ENCODE peak calls at places on chromosomes 5 and 9, in four cellular contexts. J is GM12891, B is K562, H is GM12878. P is an unnamed sample.

GRCh38 chr9:121743441-121744001 is 92.1 kb downstream of the DAB2IP start:
- DNase-seq in H (no peak), J (no peak), B (peak; percentile 59), P (no peak)

GRCh38 chr9:102355982-102356381 is 617.5 kb upstream of the GRIN3A start:
- DNase-seq in B (no peak), J (no peak), H (no peak), P (no peak)

GRCh38 chr9:4324513-4324912 is 24.6 kb upstream of the GLIS3 start:
- DNase-seq in H (no peak), J (no peak), B (no peak), P (no peak)

GRCh38 chr9:120723547-120723946 is 9.3 kb upstream of the MEGF9 start:
- DNase-seq in J (no peak), H (no peak), B (no peak), P (no peak)

GRCh38 chr9:117247271-117247670 is 167.6 kb downstream of the ASTN2 start:
- DNase-seq in B (peak; percentile 12), H (no peak), J (no peak), P (no peak)

GRCh38 chr5:90792725-90793124 is 234.1 kb downstream of the ADGRV1 start:
- DNase-seq in H (no peak), B (no peak), J (no peak), P (no peak)

GRCh38 chr9:109812818-109813281 is 32.9 kb downstream of the PALM2AKAP2 start:
- DNase-seq in H (no peak), B (no peak), J (no peak), P (no peak)

GRCh38 chr5:5678909-5679308 is 256.4 kb downstream of the ICE1 start:
- DNase-seq in B (no peak), H (no peak), J (no peak), P (no peak)

GRCh38 chr9:8762676-8763075 is 963.1 kb upstream of the DMAC1 start:
- DNase-seq in J (no peak), B (no peak), H (no peak), P (no peak)

DNA sequence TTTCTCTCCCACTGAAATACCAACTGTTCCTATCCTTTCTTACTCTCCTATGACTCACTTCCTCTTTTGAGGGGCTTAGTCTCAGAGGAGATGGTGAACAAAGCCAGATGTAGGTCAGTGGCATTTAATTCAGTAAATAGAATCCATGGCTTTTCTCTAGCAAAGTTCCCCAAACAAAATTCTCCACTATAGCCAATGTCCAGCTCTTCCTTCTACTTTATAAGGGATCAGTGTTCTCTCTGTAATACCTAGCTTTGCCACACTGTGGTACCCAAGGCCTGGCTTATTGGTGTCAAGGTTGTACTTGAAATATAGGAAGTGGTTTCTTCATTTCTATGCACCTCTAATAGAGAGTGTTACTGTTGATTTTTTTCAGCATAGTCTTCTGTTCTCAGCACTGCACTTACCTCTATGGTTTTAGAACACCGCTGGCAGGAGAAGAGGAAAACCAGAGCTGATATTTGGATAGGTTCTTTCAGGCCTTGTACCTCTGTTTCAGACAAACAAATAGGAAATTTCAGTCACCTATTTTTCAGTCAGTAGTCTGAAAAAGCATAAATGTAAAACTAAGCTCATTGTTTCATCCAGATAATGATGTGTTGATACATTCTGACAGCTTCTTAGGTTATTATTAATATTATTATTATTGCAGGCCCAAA is 40.6 kb upstream of the ITGA2 start:
- DNase-seq in B (peak; percentile 24), J (peak; percentile 20), H (peak; percentile 42), P (peak; percentile 3)
- TF ChIP-seq POLR2AphosphoS5 in B (no peak), J (no peak), H (no peak), P (no peak)

DNA sequence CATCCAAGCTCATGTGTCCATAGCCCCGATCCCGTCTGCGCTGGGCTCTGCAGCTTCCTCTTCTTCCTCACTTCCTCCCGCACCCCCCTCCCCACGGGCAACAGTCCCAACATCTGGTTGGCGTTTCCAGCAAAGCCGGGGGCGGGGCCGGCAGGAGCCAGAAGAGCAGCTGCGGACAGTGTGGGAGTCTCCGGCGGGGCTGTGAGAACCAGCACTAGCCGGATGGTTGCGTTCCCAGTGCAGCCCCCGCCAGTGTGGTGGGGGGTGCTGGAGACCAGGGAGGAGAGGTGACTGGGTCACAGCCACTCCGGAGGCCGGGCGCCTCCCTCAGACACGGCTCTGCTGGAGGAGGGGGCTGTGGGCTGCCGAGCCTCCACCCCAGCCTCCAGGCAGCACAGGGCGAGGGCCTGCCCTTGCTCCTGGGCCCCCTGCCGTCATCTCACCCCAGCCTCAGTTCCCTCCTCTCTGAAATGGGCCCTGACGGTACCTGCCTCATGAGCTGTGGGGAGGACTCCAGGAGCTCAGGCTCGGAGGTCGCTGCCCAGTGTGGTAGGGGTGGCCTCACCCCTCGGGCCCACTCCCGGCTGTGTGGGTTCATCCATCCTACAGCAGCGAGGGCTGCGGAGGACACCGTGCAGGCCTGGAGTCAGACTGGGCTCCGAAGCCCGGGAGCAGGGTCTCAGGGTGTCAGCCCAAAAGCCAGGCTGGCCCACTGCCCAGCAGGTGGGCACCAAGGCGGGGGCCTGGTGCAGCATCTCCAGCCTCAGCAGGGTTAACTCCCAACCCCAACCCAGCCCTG is 41.5 kb upstream of the NOTCH1 start:
- DNase-seq in J (no peak), H (no peak), B (peak; percentile 81), P (peak; percentile 97)
- TF ChIP-seq SPI1 in J (no peak), H (no peak), B (peak; percentile 93), P (peak; percentile 96)

GRCh38 chr9:128124873-128125574 is 2.5 kb downstream of the PTGES2 start:
- DNase-seq in J (no peak), B (no peak), H (peak; percentile 35), P (peak; percentile 83)

GRCh38 chr9:128127568-128127989 is at the start of gene PTGES2:
- DNase-seq in B (peak; percentile 79), H (no peak), J (peak; percentile 71), P (peak; percentile 81)

GRCh38 chr9:128125575-128126354 is 1.8 kb downstream of the PTGES2 start:
- DNase-seq in B (no peak), H (no peak), J (no peak), P (no peak)

GRCh38 chr9:128128836-128129590 is 1.5 kb upstream of the PTGES2 start:
- DNase-seq in H (no peak), B (no peak), J (no peak), P (no peak)

GRCh38 chr9:128127990-128128835 is 684 bp upstream of the PTGES2 start:
- DNase-seq in H (peak; percentile 68), B (peak; percentile 89), J (peak; percentile 73), P (peak; percentile 88)
- TF ChIP-seq POLR2AphosphoS5 in H (no peak), B (peak; percentile 16), J (no peak), P (no peak)

DNA sequence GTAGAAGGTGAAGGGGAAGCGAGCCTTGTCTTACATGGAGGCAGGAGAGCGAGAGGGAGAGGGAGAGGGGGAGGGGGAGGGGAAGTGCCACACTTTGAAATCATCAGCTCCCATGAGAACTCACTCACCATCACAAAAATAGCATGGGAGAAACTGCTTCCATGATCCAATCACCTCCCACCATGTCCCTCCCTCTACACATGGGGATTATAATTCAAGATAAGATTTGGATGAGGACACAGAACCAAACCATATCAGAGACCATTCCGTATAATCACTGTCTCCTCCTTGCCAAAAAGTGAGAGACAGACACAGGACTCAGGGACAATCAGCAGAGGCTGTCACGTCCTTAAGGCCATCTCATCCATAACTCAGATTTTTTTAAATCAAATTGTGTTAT is 187.7 kb upstream of the TAS2R1 start:
- DNase-seq in J (no peak), B (no peak), H (no peak), P (no peak)
- TF ChIP-seq SPI1 in J (no peak), B (no peak), H (no peak), P (no peak)